ENCODE peak calls at places on chromosomes 1 and 21, in nine cellular contexts. G is D341Med; O is amniotic stem cell; Z is activated CD4-positive, CD25-positive, alpha-beta regulatory T cell treated with anti-CD3 and anti-CD28 coated beads, Interleukin-2, amount 50 U/mL, for 16 hours; D is EH; W is stimulated activated CD4-positive, alpha-beta T cell treated with anti-CD3 and anti-CD28 coated beads, Interleukin-2, amount 100 ng/mL, for 4 hours; N is osteocyte; C is iPS-NIHi11; K is CD4-positive, alpha-beta T cell. F is an unnamed sample.

GRCh38 chr1:60101516-60101915 is 27.9 kb upstream of the C1orf87 start:
- DNase-seq in G (no peak), O (no peak), Z (no peak), D (no peak), W (no peak), N (no peak), C (no peak), K (no peak), F (no peak)

GRCh38 chr1:234515821-234516241 is 36.9 kb upstream of the TARBP1 start:
- DNase-seq in G (no peak), O (peak; percentile 12), Z (no peak), D (peak; percentile 88), W (no peak), N (no peak), C (no peak), K (no peak), F (no peak)

GRCh38 chr1:42950146-42950480 is 8.6 kb downstream of the SLC2A1 start:
- DNase-seq in G (no peak), O (no peak), Z (no peak), D (peak; percentile 89), W (no peak), N (no peak), C (no peak), K (no peak), F (no peak)

GRCh38 chr1:150683914-150684313 is 13.0 kb downstream of the GOLPH3L start:
- DNase-seq in G (no peak), O (no peak), Z (no peak), D (no peak), W (no peak), N (no peak), C (no peak), K (no peak), F (no peak)

GRCh38 chr1:172883387-172883791 is 167.4 kb downstream of the TNFSF18 start:
- DNase-seq in G (no peak), O (no peak), Z (no peak), D (peak; percentile 75), W (no peak), N (no peak), C (no peak), K (no peak), F (no peak)

GRCh38 chr1:111605553-111605952 is 14.0 kb upstream of the RAP1A start:
- DNase-seq in G (no peak), O (no peak), Z (no peak), D (peak; percentile 29), W (no peak), N (no peak), C (no peak), K (no peak), F (peak; percentile 33)

GRCh38 chr1:27397106-27397505 is 4.7 kb downstream of the GPR3 start:
- DNase-seq in G (no peak), O (no peak), Z (no peak), D (no peak), W (no peak), N (no peak), C (no peak), K (no peak), F (no peak)

GRCh38 chr1:210372491-210372890 is 43.8 kb downstream of the HHAT start:
- DNase-seq in G (no peak), O (no peak), Z (no peak), D (no peak), W (no peak), N (peak; percentile 2), C (no peak), K (no peak), F (no peak)

GRCh38 chr1:61781151-61781550 is 38.9 kb downstream of the PATJ start:
- DNase-seq in G (no peak), O (no peak), Z (no peak), D (no peak), W (no peak), N (no peak), C (no peak), K (no peak), F (peak; percentile 15)

GRCh38 chr21:41778974-41779600 is 12.2 kb upstream of the RIPK4 start:
- DNase-seq in G (no peak), O (no peak), Z (no peak), D (no peak), W (no peak), N (no peak), C (no peak), K (no peak), F (no peak)

GRCh38 chr1:42820813-42821212 is 3.6 kb upstream of the SVBP start:
- DNase-seq in G (no peak), O (no peak), Z (no peak), D (no peak), W (no peak), N (no peak), C (no peak), K (no peak), F (no peak)